ENCODE peak calls at places on chromosomes 13 and 19, in eight cellular contexts. Q is endothelial cell, L is IMR-90, X is chondrocyte, B is nephron progenitor cell, E is tibial nerve, D is BE2C, W is neural progenitor cell. N is an unnamed sample.
A peak's percentile ranks its signal among the peaks of the same experiment; 100 is the strongest.

GRCh38 chr19:2064395-2064787 is 13.3 kb upstream of the MKNK2 start:
- DNase-seq in Q (no peak), L (no peak), X (no peak), B (no peak), E (no peak), D (no peak), W (no peak), N (no peak)

GRCh38 chr19:13212759-13213330 is 62.6 kb downstream of the IER2 start:
- DNase-seq in Q (peak; percentile 61), L (peak; percentile 43), X (no peak), B (peak; percentile 62), E (no peak), D (peak; percentile 75), W (peak; percentile 74), N (peak; percentile 54)

GRCh38 chr19:42345191-42345812 is 19.9 kb downstream of the MEGF8 start:
- DNase-seq in Q (no peak), L (peak; percentile 38), X (no peak), B (no peak), E (no peak), D (no peak), W (no peak), N (no peak)

GRCh38 chr13:41505209-41505835 is 48.0 kb downstream of the RGCC start:
- DNase-seq in Q (no peak), L (peak; percentile 96), X (no peak), B (no peak), E (no peak), D (no peak), W (no peak), N (no peak)

GRCh38 chr13:30037306-30037705 is 186.9 kb upstream of the UBL3 start:
- DNase-seq in Q (peak; percentile 21), L (no peak), X (no peak), B (peak; percentile 49), E (no peak), D (peak; percentile 40), W (peak; percentile 64), N (no peak)

GRCh38 chr13:105918842-105919741 is 616.4 kb downstream of the EFNB2 start:
- DNase-seq in Q (no peak), L (peak; percentile 82), X (no peak), B (no peak), E (no peak), D (peak; percentile 76), W (no peak), N (peak; percentile 11)

GRCh38 chr19:40433391-40434216 is 7.8 kb upstream of the SERTAD1 start:
- DNase-seq in Q (peak; percentile 76), L (peak; percentile 88), X (no peak), B (peak; percentile 77), E (peak; percentile 78), D (peak; percentile 90), W (peak; percentile 91), N (peak; percentile 50)

GRCh38 chr19:2181618-2181997 is 17.9 kb downstream of the DOT1L start:
- DNase-seq in Q (no peak), L (no peak), X (no peak), B (no peak), E (no peak), D (peak; percentile 59), W (no peak), N (no peak)

GRCh38 chr13:40206241-40207109 is 460.0 kb downstream of the FOXO1 start:
- DNase-seq in Q (no peak), L (peak; percentile 7), X (no peak), B (no peak), E (no peak), D (no peak), W (no peak), N (no peak)

GRCh38 chr13:41668130-41668757 is 210.9 kb downstream of the RGCC start:
- DNase-seq in Q (peak; percentile 49), L (peak; percentile 95), X (no peak), B (peak; percentile 31), E (no peak), D (peak; percentile 63), W (peak; percentile 86), N (peak; percentile 20)

GRCh38 chr13:24995225-24995804 is 100.6 kb upstream of the PABPC3 start:
- DNase-seq in Q (peak; percentile 67), L (peak; percentile 82), X (no peak), B (peak; percentile 66), E (no peak), D (peak; percentile 70), W (peak; percentile 89), N (peak; percentile 54)
- TF ChIP-seq CTCF in Q (peak; percentile 71), L (peak; percentile 87), X (peak; percentile 96), B (peak; percentile 87), E (peak; percentile 66), D (peak; percentile 96), W (peak; percentile 92), N (peak; percentile 93)

GRCh38 chr19:15453906-15454305 is 4.2 kb upstream of the WIZ start:
- DNase-seq in Q (no peak), L (no peak), X (no peak), B (no peak), E (no peak), D (no peak), W (no peak), N (no peak)

GRCh38 chr19:15450528-15450890 is 753 bp upstream of the WIZ start:
- DNase-seq in Q (no peak), L (no peak), X (no peak), B (no peak), E (no peak), D (no peak), W (no peak), N (no peak)

GRCh38 chr19:15452111-15453047 is 2.6 kb upstream of the WIZ start:
- DNase-seq in Q (no peak), L (peak; percentile 58), X (no peak), B (peak; percentile 88), E (peak; percentile 90), D (peak; percentile 99), W (peak; percentile 96), N (peak; percentile 65)

GRCh38 chr19:15454371-15454800 is 4.6 kb upstream of the WIZ start:
- DNase-seq in Q (no peak), L (no peak), X (no peak), B (no peak), E (no peak), D (no peak), W (no peak), N (no peak)

DNA sequence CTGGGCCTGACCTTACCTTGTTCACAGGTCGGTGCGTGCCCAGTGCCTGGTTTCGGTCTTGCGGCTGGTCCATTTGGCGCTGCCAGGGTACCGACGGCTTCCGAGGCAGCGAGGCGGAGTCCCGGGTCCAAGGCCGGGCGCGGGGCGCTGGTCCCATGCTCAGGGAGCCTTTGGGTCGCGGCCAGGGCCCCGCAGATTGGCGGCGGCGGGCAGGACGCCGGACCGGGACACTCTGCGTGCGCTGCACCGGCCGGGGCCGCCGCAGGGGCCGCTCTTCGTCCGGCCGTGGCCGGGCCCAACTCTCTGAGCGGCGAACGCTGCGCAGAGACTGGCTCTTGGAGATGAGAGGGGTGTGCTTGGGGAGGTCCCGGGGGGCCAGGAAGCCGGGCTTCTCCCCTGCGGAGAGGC is 3.3 kb upstream of the WIZ start:
- DNase-seq in Q (no peak), L (no peak), X (no peak), B (peak; percentile 32), E (no peak), D (no peak), W (peak; percentile 64), N (no peak)
- TF ChIP-seq CTCF in Q (no peak), L (peak; percentile 36), X (peak; percentile 67), B (no peak), E (no peak), D (no peak), W (peak; percentile 37), N (peak; percentile 29)

GRCh38 chr13:100564444-100565223 is 24.0 kb downstream of the GGACT start:
- DNase-seq in Q (no peak), L (no peak), X (no peak), B (no peak), E (no peak), D (no peak), W (no peak), N (no peak)

GRCh38 chr13:100559886-100560285 is 28.7 kb downstream of the GGACT start:
- DNase-seq in Q (no peak), L (no peak), X (no peak), B (no peak), E (no peak), D (no peak), W (no peak), N (no peak)

GRCh38 chr13:100560498-100561215 is 27.9 kb downstream of the GGACT start:
- DNase-seq in Q (no peak), L (no peak), X (no peak), B (no peak), E (no peak), D (no peak), W (no peak), N (no peak)

GRCh38 chr13:100563779-100564178 is 24.8 kb downstream of the GGACT start:
- DNase-seq in Q (no peak), L (no peak), X (no peak), B (no peak), E (no peak), D (no peak), W (no peak), N (no peak)

DNA sequence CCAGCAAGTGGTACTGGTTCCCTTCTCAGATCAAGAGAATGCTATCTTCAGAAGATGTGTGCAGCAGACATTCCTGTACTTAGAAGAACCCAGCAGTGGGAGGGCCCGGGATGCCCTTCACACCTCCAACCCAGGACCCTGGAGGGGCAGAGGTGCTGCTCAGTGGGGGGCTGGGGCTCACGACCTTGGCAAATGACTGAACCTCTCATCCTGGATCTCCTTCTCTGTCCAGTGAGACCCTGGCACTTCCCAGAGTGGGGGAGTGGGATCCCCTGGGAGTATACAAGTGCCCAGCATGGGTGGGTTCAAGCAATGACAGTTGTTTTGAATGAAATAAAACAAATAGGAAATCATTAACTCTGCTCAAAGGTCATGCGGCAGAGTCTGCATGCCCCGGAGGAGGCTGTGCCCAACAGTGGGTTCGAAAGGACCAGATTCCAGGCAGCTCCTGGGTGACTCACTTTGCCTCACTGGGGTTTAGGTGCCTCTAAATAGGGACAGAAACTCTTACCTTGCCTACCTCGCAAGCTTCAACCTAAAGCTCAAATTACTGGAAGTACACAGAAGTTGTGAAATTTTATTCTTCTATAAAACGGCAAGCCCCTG is 26.9 kb downstream of the GGACT start:
- DNase-seq in Q (no peak), L (no peak), X (no peak), B (no peak), E (no peak), D (no peak), W (no peak), N (no peak)
- TF ChIP-seq CTCF in Q (no peak), L (no peak), X (no peak), B (no peak), E (no peak), D (no peak), W (no peak), N (no peak)

GRCh38 chr13:80235559-80236296 is 105.2 kb downstream of the SPRY2 start:
- DNase-seq in Q (no peak), L (no peak), X (no peak), B (no peak), E (no peak), D (no peak), W (no peak), N (no peak)

GRCh38 chr13:80237646-80238045 is 103.3 kb downstream of the SPRY2 start:
- DNase-seq in Q (no peak), L (peak; percentile 62), X (no peak), B (no peak), E (no peak), D (no peak), W (no peak), N (no peak)

GRCh38 chr13:80239116-80239515 is 101.8 kb downstream of the SPRY2 start:
- DNase-seq in Q (no peak), L (no peak), X (no peak), B (no peak), E (no peak), D (no peak), W (no peak), N (no peak)

GRCh38 chr13:80239571-80240255 is 101.2 kb downstream of the SPRY2 start:
- DNase-seq in Q (no peak), L (peak; percentile 2), X (no peak), B (no peak), E (no peak), D (no peak), W (no peak), N (no peak)

GRCh38 chr13:80235131-80235530 is 105.8 kb downstream of the SPRY2 start:
- DNase-seq in Q (no peak), L (no peak), X (no peak), B (peak; percentile 12), E (no peak), D (no peak), W (no peak), N (no peak)
- TF ChIP-seq CTCF in Q (no peak), L (no peak), X (no peak), B (no peak), E (no peak), D (no peak), W (no peak), N (no peak)